ENCODE peak calls at places on chromosomes 16 and 17, in six cellular contexts. G is cardiac muscle cell; Z is small intestine; A is Peyer's patch; I is aorta; L is CD8-positive, alpha-beta memory T cell. O is an unnamed sample.

GRCh38 chr17:66531826-66532439 is 229.5 kb downstream of the PRKCA start:
- DNase-seq in I (no peak), G (no peak), L (no peak), A (no peak), Z (no peak), O (no peak)

GRCh38 chr17:50191070-50192045 is 10.1 kb downstream of the COL1A1 start:
- DNase-seq in Z (no peak), I (no peak), G (peak), L (no peak), A (no peak), O (no peak)

GRCh38 chr17:34582185-34582900 is 3.0 kb downstream of the TMEM132E start:
- DNase-seq in A (no peak), I (no peak), G (no peak), Z (no peak), L (no peak), O (no peak)

GRCh38 chr17:2183346-2183745 is 120.2 kb downstream of the SMG6 start:
- DNase-seq in A (no peak), G (no peak), L (no peak), I (no peak), Z (no peak), O (no peak)

GRCh38 chr17:83173997-83174858 is 94.8 kb downstream of the METRNL start:
- DNase-seq in G (peak), L (no peak), A (peak), I (no peak), Z (no peak), O (no peak)

GRCh38 chr17:2064980-2065785 is 10.3 kb downstream of the HIC1 start:
- DNase-seq in I (peak), Z (no peak), A (no peak), L (no peak), G (peak), O (no peak)

GRCh38 chr16:25189305-25189704 is 27.4 kb upstream of the AQP8 start:
- DNase-seq in L (no peak), A (no peak), Z (no peak), G (no peak), I (no peak), O (no peak)

GRCh38 chr17:10048951-10049350 is 143.9 kb upstream of the RCVRN start:
- DNase-seq in G (no peak), I (no peak), A (no peak), Z (no peak), L (no peak), O (peak)

GRCh38 chr16:57277586-57277985 is 6.9 kb downstream of the PLLP start:
- DNase-seq in I (no peak), G (peak), Z (no peak), L (peak), A (no peak), O (no peak)

GRCh38 chr16:20409398-20410152 is at the start of gene ACSM5:
- DNase-seq in L (no peak), Z (no peak), G (peak), I (peak), A (no peak), O (peak)

GRCh38 chr17:75695141-75695829 is 26.0 kb upstream of the ITGB4 start:
- DNase-seq in L (no peak), G (no peak), Z (peak), I (no peak), A (no peak), O (no peak)

GRCh38 chr17:17545031-17545820 is 46.3 kb downstream of the PEMT start:
- DNase-seq in I (peak), Z (no peak), A (no peak), L (no peak), G (peak), O (no peak)

GRCh38 chr16:27429330-27429871 is 27.4 kb downstream of the IL21R start:
- DNase-seq in L (no peak), Z (no peak), G (no peak), A (no peak), I (no peak), O (no peak)

GRCh38 chr17:82399601-82400101 is 18.5 kb upstream of the HEXD start:
- DNase-seq in L (no peak), I (no peak), G (no peak), A (no peak), Z (no peak), O (no peak)

GRCh38 chr17:64420143-64420670 is 28.7 kb upstream of the MILR1 start:
- DNase-seq in G (peak), I (no peak), A (no peak), Z (peak), L (peak), O (no peak)

GRCh38 chr17:33674685-33675084 is 381.6 kb upstream of the ASIC2 start:
- DNase-seq in Z (peak), L (no peak), G (peak), A (no peak), I (peak), O (peak)

GRCh38 chr17:6910987-6911603 is 79.6 kb upstream of the TEKT1 start:
- DNase-seq in A (no peak), G (peak), I (no peak), Z (peak), L (peak), O (no peak)

GRCh38 chr17:1360975-1361374 is 39.0 kb downstream of the YWHAE start:
- DNase-seq in Z (no peak), G (no peak), L (peak), I (no peak), A (no peak), O (no peak)

GRCh38 chr16:64784635-64785034 is 337.2 kb downstream of the CDH11 start:
- DNase-seq in L (no peak), A (no peak), Z (no peak), G (no peak), I (no peak), O (no peak)

GRCh38 chr17:61337247-61337812 is 62.3 kb upstream of the TBX2 start:
- DNase-seq in G (no peak), A (no peak), L (no peak), I (no peak), Z (no peak), O (no peak)

GRCh38 chr16:30711712-30712111 is 12.7 kb downstream of the SRCAP start:
- DNase-seq in Z (no peak), G (no peak), I (no peak), A (no peak), L (no peak), O (no peak)

GRCh38 chr17:39674702-39675389 is 6.6 kb downstream of the PNMT start:
- DNase-seq in I (peak), G (peak), Z (no peak), L (no peak), A (no peak), O (no peak)

GRCh38 chr17:60229189-60229802 is 79.5 kb downstream of the CA4 start:
- DNase-seq in L (no peak), Z (peak), A (no peak), G (peak), I (no peak), O (no peak)

GRCh38 chr16:80899804-80900592 is 95.6 kb upstream of the CDYL2 start:
- DNase-seq in Z (peak), G (peak), A (peak), I (peak), L (no peak), O (peak)

GRCh38 chr17:66855204-66855603 is 20.3 kb downstream of the CACNG5 start:
- DNase-seq in L (no peak), Z (no peak), G (peak), A (no peak), I (no peak), O (no peak)

GRCh38 chr17:3030096-3030495 is 33.3 kb downstream of the OR1D5 start:
- DNase-seq in I (no peak), Z (no peak), G (peak), L (no peak), A (peak), O (no peak)

GRCh38 chr16:4373909-4374742 is 2.5 kb downstream of the VASN start:
- DNase-seq in G (peak), A (peak), Z (no peak), I (peak), L (no peak), O (no peak)

DNA sequence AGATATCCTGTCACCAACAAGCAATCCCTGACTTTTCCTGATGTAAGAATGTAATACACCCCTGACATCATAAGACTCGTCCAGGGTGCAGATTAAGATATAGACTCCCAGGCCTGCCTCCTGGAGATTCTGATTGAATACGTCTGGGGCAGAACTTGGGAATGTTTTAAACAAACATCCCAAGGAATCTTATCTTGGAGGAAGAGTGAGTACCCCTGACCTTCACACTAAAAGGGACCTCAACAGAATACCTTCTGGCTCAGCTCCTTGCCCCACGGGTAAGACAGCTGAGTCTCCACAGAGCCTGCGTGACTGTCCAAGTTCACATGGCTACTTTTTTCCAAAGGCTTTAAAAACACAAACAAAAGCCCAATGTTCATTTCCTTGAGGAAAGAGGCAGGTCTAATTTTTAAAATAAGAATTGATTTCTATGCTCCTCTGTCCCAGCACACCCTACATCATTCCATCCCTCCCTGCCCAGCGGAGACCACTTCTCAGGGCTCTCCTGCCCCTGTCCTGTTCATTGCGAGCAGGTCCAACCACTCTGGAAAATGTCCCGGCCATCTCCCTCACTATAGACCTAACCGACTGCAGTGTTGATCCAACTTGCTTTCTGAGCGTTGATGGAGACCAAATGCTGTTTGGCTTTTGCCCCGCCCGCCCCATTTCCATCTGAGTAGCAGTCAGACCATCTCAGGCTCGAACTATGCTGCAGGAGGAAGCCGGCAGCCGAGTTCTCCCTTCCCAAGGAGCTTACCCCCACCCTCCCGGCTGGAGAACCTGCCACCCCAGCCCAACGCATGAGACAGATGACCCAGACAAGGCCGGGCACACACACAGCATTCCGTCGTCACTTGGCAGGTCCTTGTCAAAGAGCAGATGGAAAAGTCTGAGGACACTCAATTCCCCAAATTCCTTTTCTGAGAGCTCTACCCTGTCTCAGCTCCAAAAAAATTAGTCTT is 44.1 kb upstream of the MYH10 start:
- DNase-seq in Z (no peak), A (no peak), L (no peak), I (peak), G (peak), O (no peak)
- H3K27ac ChIP-seq in Z (peak), A (no peak), L (no peak), I (peak), G (no peak), O (no peak)

DNA sequence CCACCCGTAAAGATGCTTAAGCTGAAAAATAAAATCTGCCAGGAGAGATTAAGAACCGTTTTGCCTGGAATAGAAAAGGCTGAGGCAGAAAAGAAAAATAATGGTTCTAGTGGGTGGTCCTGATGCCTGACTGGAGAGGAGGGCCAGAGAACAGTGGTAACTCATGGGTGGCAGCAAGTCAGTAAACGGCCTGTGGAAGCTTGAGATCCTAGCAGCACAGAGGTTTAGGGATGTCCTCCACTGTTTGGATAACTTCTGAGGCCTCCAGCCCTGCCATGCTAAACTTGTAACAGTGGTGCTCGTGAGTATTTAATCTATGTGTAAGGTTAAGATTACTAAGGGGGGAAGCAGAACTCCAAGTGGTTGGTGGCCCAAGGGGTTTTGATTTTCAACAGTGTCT is 21.2 kb upstream of the PHAF1 start:
- DNase-seq in A (no peak), I (no peak), G (no peak), Z (no peak), L (no peak), O (no peak)
- H3K27ac ChIP-seq in A (no peak), I (no peak), G (no peak), Z (no peak), L (no peak), O (no peak)

DNA sequence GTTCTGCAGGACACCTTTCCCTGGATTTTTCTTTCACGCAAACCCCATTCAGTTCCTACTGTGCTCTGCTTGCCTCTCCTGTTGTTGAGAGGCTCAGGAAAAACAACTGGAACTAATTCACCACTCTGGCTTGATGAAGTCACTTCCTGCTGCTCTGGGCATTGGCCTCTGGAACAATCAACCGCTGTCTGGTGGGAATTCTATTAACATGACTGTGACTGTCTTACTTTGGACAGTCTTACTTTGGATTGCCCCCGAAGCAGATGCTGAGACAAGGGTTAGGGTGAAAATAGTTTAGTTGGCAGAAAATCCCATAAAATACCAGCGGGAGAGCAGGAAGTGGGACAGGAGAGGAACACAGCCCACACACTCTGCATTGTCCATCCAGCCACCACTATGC is 90.0 kb upstream of the HSBP1 start:
- DNase-seq in A (no peak), Z (no peak), L (no peak), G (peak), I (no peak), O (no peak)
- H3K27ac ChIP-seq in A (no peak), Z (no peak), L (no peak), G (no peak), I (no peak), O (peak)

GRCh38 chr17:78134899-78135385 is 4.4 kb downstream of the TMC8 start:
- DNase-seq in A (no peak), Z (no peak), L (no peak), G (no peak), I (no peak), O (no peak)

GRCh38 chr17:78132767-78133178 is 2.2 kb downstream of the TMC8 start:
- DNase-seq in L (no peak), I (no peak), G (no peak), A (no peak), Z (no peak), O (no peak)

GRCh38 chr17:78133179-78133951 is 2.8 kb downstream of the TMC8 start:
- DNase-seq in G (no peak), L (no peak), Z (no peak), A (no peak), I (no peak), O (no peak)

GRCh38 chr17:78135858-78136500 is 5.4 kb downstream of the TMC8 start:
- DNase-seq in A (no peak), L (no peak), I (no peak), Z (peak), G (no peak), O (no peak)

GRCh38 chr17:78133971-78134898 is 3.7 kb downstream of the TMC8 start:
- DNase-seq in Z (peak), L (peak), G (peak), A (peak), I (peak), O (no peak)
- H3K27ac ChIP-seq in Z (no peak), L (no peak), G (no peak), A (peak), I (no peak), O (peak)

GRCh38 chr17:79648181-79648831 is 37.5 kb upstream of the RBFOX3 start:
- DNase-seq in A (no peak), I (no peak), Z (no peak), L (no peak), G (no peak), O (no peak)
- H3K27ac ChIP-seq in A (no peak), I (no peak), Z (no peak), L (no peak), G (no peak), O (no peak)

O was measured in substantia nigra.